ENCODE peak calls at places on chromosomes 6 and 20, in eight cellular contexts. O, N, V, Z, B, R, W and C are unnamed samples. For H3K9me3 and H3K27me3, the result is how much of the 10 kb centered on the place peaks cover.

GRCh38 chr20:44003609-44004008 is 89.0 kb downstream of the TOX2 start:
- DNase-seq in O (no peak), N (no peak), V (no peak), Z (no peak), B (no peak), R (no peak), W (no peak), C (no peak)

GRCh38 chr20:36550797-36551299 is 9.5 kb downstream of the MYL9 start:
- DNase-seq in O (no peak), N (no peak), V (peak), Z (peak), B (no peak), R (no peak), W (no peak), C (no peak)

GRCh38 chr6:109722564-109723254 is 31.6 kb downstream of the FIG4 start:
- DNase-seq in O (no peak), N (no peak), V (no peak), Z (no peak), B (no peak), R (no peak), W (no peak), C (no peak)

GRCh38 chr20:63118303-63118670 is 97.6 kb downstream of the YTHDF1 start:
- DNase-seq in O (no peak), N (peak), V (no peak), Z (no peak), B (no peak), R (no peak), W (no peak), C (no peak)

GRCh38 chr6:32906539-32906938 is 34.3 kb downstream of the HLA-DMB start:
- DNase-seq in O (no peak), N (no peak), V (no peak), Z (no peak), B (no peak), R (no peak), W (no peak), C (no peak)

GRCh38 chr6:63864934-63865333 is 229.3 kb downstream of the PHF3 start:
- DNase-seq in O (no peak), N (no peak), V (no peak), Z (no peak), B (no peak), R (no peak), W (no peak), C (no peak)

GRCh38 chr6:168071620-168072019 is 7.4 kb downstream of the FRMD1 start:
- DNase-seq in O (no peak), N (no peak), V (no peak), Z (no peak), B (no peak), R (no peak), W (no peak), C (no peak)

GRCh38 chr6:17156112-17156921 is 54.5 kb downstream of the STMND1 start:
- DNase-seq in O (peak), N (no peak), V (peak), Z (peak), B (peak), R (peak), W (peak), C (no peak)

GRCh38 chr6:161459008-161459407 is 185.1 kb upstream of the AGPAT4 start:
- DNase-seq in O (no peak), N (no peak), V (no peak), Z (no peak), B (no peak), R (no peak), W (no peak), C (no peak)

GRCh38 chr20:11748436-11748835 is 169.3 kb upstream of the BTBD3 start:
- DNase-seq in O (no peak), N (no peak), V (no peak), Z (no peak), B (no peak), R (no peak), W (no peak), C (no peak)

GRCh38 chr6:27281105-27281539 is 31.0 kb downstream of the POM121L2 start:
- DNase-seq in O (no peak), N (no peak), V (no peak), Z (no peak), B (no peak), R (no peak), W (no peak), C (no peak)

DNA sequence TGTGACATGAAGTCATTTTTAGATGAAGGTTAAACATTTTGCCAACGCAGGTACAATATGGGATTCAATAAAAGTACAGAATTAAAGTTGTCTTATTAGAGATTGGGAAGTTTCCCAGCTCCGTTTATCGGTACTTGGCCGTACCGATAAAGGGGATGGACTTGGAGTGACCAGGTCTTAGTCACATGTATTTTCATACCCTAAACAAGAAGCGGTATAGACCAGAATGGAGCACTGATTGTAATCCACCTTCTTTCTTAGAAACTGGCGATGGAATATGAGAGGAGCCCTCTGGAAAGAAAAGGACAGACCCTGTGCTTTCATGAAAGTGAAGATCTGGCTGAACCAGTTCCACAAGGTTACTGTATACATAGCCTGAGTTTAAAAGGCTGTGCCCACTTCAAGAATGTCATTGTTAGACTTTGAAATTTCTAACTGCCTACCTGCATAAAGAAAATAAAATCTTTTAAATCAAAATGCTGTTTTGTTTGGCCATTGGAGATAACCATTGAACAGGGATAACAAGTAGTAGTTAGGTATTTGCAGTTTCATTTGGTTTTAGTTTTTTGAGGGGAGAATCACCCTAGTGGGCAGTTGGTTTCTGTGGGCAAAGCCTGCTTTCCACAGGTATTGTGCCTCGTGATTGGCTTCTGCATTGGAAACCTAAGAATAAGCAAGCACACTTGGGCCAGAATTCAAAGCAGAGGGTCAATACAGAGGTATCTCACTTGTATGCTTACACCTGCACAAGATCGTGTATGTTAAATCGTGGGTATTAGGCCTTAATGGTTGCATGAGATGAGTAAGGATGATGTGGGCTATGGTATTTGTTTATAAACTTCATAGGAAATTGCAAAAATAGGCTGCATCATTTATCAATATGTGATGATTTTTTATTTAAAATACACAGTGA is 11.2 kb upstream of the ZNFX1 start:
- DNase-seq in O (no peak), N (no peak), V (no peak), Z (no peak), B (no peak), R (no peak), W (no peak), C (no peak)
- H3K9me3 ChIP-seq in O (under half), N (under half), V (under half), Z (under half), B (under half), R (under half), W (under half), C (under half)

GRCh38 chr20:19210426-19211155 is 1.9 kb upstream of the SLC24A3 start:
- DNase-seq in O (no peak), N (no peak), V (peak), Z (peak), B (no peak), R (no peak), W (no peak), C (no peak)

GRCh38 chr20:19211252-19211651 is 1.2 kb upstream of the SLC24A3 start:
- DNase-seq in O (no peak), N (no peak), V (peak), Z (no peak), B (no peak), R (no peak), W (no peak), C (no peak)

GRCh38 chr20:19213946-19214490 is 1.6 kb downstream of the SLC24A3 start:
- DNase-seq in O (no peak), N (no peak), V (peak), Z (no peak), B (no peak), R (no peak), W (no peak), C (no peak)

GRCh38 chr20:19212524-19213502 is at the start of gene SLC24A3:
- DNase-seq in O (no peak), N (peak), V (peak), Z (peak), B (peak), R (peak), W (no peak), C (peak)

GRCh38 chr20:19211661-19212523 is 550 bp upstream of the SLC24A3 start:
- DNase-seq in O (no peak), N (peak), V (peak), Z (peak), B (peak), R (no peak), W (no peak), C (peak)
- TF ChIP-seq CTCF in O (no peak), N (peak), V (peak), Z (no peak), B (no peak), R (peak), W (no peak), C (peak)

GRCh38 chr6:155968921-155969320 is 513.3 kb upstream of the NOX3 start:
- DNase-seq in O (no peak), N (no peak), V (no peak), Z (no peak), B (no peak), R (no peak), W (no peak), C (no peak)
- H3K27me3 ChIP-seq in O (under half), N (under half), V (under half), Z (under half), B (under half), R (under half), W (under half), C (under half)

DNA sequence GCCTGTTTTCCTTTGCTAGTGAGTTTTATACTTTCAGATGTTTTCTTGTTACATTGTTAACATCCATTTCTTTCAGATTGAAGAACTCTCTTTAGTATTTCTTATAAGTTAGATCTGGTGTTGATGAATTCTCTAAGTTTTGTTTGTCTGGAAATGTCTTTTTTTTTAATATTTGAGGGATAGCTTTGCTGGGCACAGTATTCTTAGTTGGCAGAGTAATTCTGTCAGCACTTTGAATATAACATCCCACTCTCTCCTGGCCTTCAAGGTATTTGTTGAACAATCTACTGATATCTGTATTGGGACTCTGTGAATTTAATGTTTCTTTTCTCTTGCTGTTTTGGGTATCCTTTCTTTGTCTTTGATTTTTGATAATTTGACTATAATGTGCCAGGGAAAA is 79.4 kb upstream of the UST start:
- DNase-seq in O (no peak), N (no peak), V (no peak), Z (no peak), B (no peak), R (no peak), W (no peak), C (no peak)
- H3K9me3 ChIP-seq in O (under half), N (under half), V (under half), Z (under half), B (under half), R (under half), W (under half), C (under half)